ENCODE peak calls at places on chromosomes 16 and 17, in eight cellular contexts. One of them, this sample, is unnamed.

GRCh38 chr17:58279016-58279671 is 1.6 kb downstream of the MPO start:
- DNase-seq in esophagus squamous epithelium: no peak
- DNase-seq in uterus: peak; percentile 37
- DNase-seq in thoracic aorta: no peak
- DNase-seq in prostate gland: no peak
- DNase-seq in pancreas: no peak
- DNase-seq in Caco-2: no peak
- DNase-seq in mesendoderm: no peak
- DNase-seq in this sample: peak; percentile 38

GRCh38 chr17:17740627-17741237 is 59.5 kb downstream of the RAI1 start:
- DNase-seq in esophagus squamous epithelium: no peak
- DNase-seq in uterus: no peak
- DNase-seq in thoracic aorta: no peak
- DNase-seq in prostate gland: no peak
- DNase-seq in pancreas: no peak
- DNase-seq in Caco-2: no peak
- DNase-seq in mesendoderm: no peak
- DNase-seq in this sample: no peak

GRCh38 chr17:12296120-12296727 is 275.5 kb downstream of the MAP2K4 start:
- DNase-seq in esophagus squamous epithelium: no peak
- DNase-seq in uterus: no peak
- DNase-seq in thoracic aorta: no peak
- DNase-seq in prostate gland: no peak
- DNase-seq in pancreas: no peak
- DNase-seq in Caco-2: no peak
- DNase-seq in mesendoderm: peak; percentile 42
- DNase-seq in this sample: peak; percentile 20

GRCh38 chr16:15466886-15467781 is 32.7 kb downstream of the BMERB1 start:
- DNase-seq in esophagus squamous epithelium: no peak
- DNase-seq in uterus: no peak
- DNase-seq in thoracic aorta: no peak
- DNase-seq in prostate gland: no peak
- DNase-seq in pancreas: no peak
- DNase-seq in Caco-2: no peak
- DNase-seq in mesendoderm: no peak
- DNase-seq in this sample: no peak

GRCh38 chr16:66741971-66742396 is 9.4 kb downstream of the DYNC1LI2 start:
- DNase-seq in esophagus squamous epithelium: no peak
- DNase-seq in uterus: no peak
- DNase-seq in thoracic aorta: no peak
- DNase-seq in prostate gland: no peak
- DNase-seq in pancreas: no peak
- DNase-seq in Caco-2: no peak
- DNase-seq in mesendoderm: no peak
- DNase-seq in this sample: no peak

GRCh38 chr16:54846761-54847160 is 83.9 kb upstream of the IRX5 start:
- DNase-seq in esophagus squamous epithelium: no peak
- DNase-seq in uterus: no peak
- DNase-seq in thoracic aorta: no peak
- DNase-seq in prostate gland: peak; percentile 26
- DNase-seq in pancreas: no peak
- DNase-seq in Caco-2: no peak
- DNase-seq in mesendoderm: peak; percentile 4
- DNase-seq in this sample: no peak

GRCh38 chr16:11379420-11379819 is 34.2 kb downstream of the RMI2 start:
- DNase-seq in esophagus squamous epithelium: no peak
- DNase-seq in uterus: no peak
- DNase-seq in thoracic aorta: no peak
- DNase-seq in prostate gland: no peak
- DNase-seq in pancreas: no peak
- DNase-seq in Caco-2: no peak
- DNase-seq in mesendoderm: no peak
- DNase-seq in this sample: no peak

GRCh38 chr17:65783845-65784334 is 222.4 kb upstream of the AXIN2 start:
- DNase-seq in esophagus squamous epithelium: no peak
- DNase-seq in uterus: no peak
- DNase-seq in thoracic aorta: no peak
- DNase-seq in prostate gland: peak; percentile 45
- DNase-seq in pancreas: no peak
- DNase-seq in Caco-2: no peak
- DNase-seq in mesendoderm: no peak
- DNase-seq in this sample: no peak

GRCh38 chr16:48609453-48610023 is 442 bp downstream of the N4BP1 start:
- DNase-seq in esophagus squamous epithelium: no peak
- DNase-seq in uterus: no peak
- DNase-seq in thoracic aorta: no peak
- DNase-seq in prostate gland: peak; percentile 49
- DNase-seq in pancreas: peak; percentile 66
- DNase-seq in Caco-2: peak; percentile 61
- DNase-seq in mesendoderm: peak; percentile 53
- DNase-seq in this sample: peak; percentile 74

GRCh38 chr17:35849469-35850348 is 19.0 kb downstream of the HEATR9 start:
- DNase-seq in esophagus squamous epithelium: no peak
- DNase-seq in uterus: no peak
- DNase-seq in thoracic aorta: no peak
- DNase-seq in prostate gland: peak; percentile 38
- DNase-seq in pancreas: peak; percentile 11
- DNase-seq in Caco-2: peak; percentile 76
- DNase-seq in mesendoderm: peak; percentile 85
- DNase-seq in this sample: no peak

GRCh38 chr17:29566473-29567361 is at the start of gene ABHD15:
- DNase-seq in esophagus squamous epithelium: no peak
- DNase-seq in uterus: peak; percentile 67
- DNase-seq in thoracic aorta: no peak
- DNase-seq in prostate gland: peak; percentile 53
- DNase-seq in pancreas: peak; percentile 71
- DNase-seq in Caco-2: peak; percentile 75
- DNase-seq in mesendoderm: peak; percentile 47
- DNase-seq in this sample: peak; percentile 63

GRCh38 chr17:61520897-61521296 is 68.7 kb downstream of the TBX4 start:
- DNase-seq in esophagus squamous epithelium: no peak
- DNase-seq in uterus: no peak
- DNase-seq in thoracic aorta: no peak
- DNase-seq in prostate gland: no peak
- DNase-seq in pancreas: no peak
- DNase-seq in Caco-2: no peak
- DNase-seq in mesendoderm: no peak
- DNase-seq in this sample: no peak

GRCh38 chr16:970766-971581 is at the start of gene LMF1:
- DNase-seq in esophagus squamous epithelium: peak; percentile 56
- DNase-seq in uterus: peak; percentile 94
- DNase-seq in thoracic aorta: peak; percentile 72
- DNase-seq in prostate gland: peak; percentile 93
- DNase-seq in pancreas: peak; percentile 92
- DNase-seq in Caco-2: peak; percentile 88
- DNase-seq in mesendoderm: peak; percentile 92
- DNase-seq in this sample: peak; percentile 93

GRCh38 chr16:89410794-89411309 is 79.5 kb downstream of the ANKRD11 start:
- DNase-seq in esophagus squamous epithelium: no peak
- DNase-seq in uterus: no peak
- DNase-seq in thoracic aorta: peak; percentile 31
- DNase-seq in prostate gland: peak; percentile 91
- DNase-seq in pancreas: peak; percentile 96
- DNase-seq in Caco-2: no peak
- DNase-seq in mesendoderm: no peak
- DNase-seq in this sample: peak; percentile 55

GRCh38 chr17:53649201-53649600 is 173.5 kb upstream of the KIF2B start:
- DNase-seq in esophagus squamous epithelium: no peak
- DNase-seq in uterus: no peak
- DNase-seq in thoracic aorta: no peak
- DNase-seq in prostate gland: no peak
- DNase-seq in pancreas: no peak
- DNase-seq in Caco-2: no peak
- DNase-seq in mesendoderm: no peak
- DNase-seq in this sample: no peak

GRCh38 chr16:70738083-70738977 is 52.5 kb upstream of the MTSS2 start:
- DNase-seq in esophagus squamous epithelium: no peak
- DNase-seq in uterus: peak; percentile 71
- DNase-seq in thoracic aorta: no peak
- DNase-seq in prostate gland: peak; percentile 70
- DNase-seq in pancreas: no peak
- DNase-seq in Caco-2: no peak
- DNase-seq in mesendoderm: peak; percentile 80
- DNase-seq in this sample: peak; percentile 69

GRCh38 chr16:66366433-66367299 is at the start of gene CDH5:
- DNase-seq in esophagus squamous epithelium: no peak
- DNase-seq in uterus: peak; percentile 62
- DNase-seq in thoracic aorta: no peak
- DNase-seq in prostate gland: peak; percentile 10
- DNase-seq in pancreas: no peak
- DNase-seq in Caco-2: no peak
- DNase-seq in mesendoderm: no peak
- DNase-seq in this sample: peak; percentile 77

DNA sequence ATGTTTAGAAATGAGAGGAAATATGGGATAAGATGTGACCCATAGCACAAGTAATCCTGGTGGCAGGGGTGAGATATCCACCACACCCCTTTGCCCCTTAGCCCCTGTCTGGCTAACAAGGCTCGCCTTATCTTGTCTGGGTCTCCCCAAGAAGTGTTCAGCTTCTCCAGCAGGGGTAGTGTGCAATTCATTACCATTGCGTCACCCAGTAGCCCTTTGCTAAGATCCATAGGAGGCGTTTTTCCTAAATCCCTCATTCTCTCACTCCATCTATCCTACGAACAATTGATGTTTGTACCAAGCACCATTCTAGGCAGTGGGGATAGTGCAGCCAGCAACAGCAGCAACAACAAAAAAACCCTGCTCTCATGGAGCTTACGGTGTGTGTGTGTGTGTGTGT is 30.8 kb downstream of the CCDC42 start:
- DNase-seq in esophagus squamous epithelium: no peak
- DNase-seq in uterus: no peak
- DNase-seq in thoracic aorta: no peak
- DNase-seq in prostate gland: no peak
- DNase-seq in pancreas: no peak
- DNase-seq in Caco-2: no peak
- DNase-seq in mesendoderm: no peak
- DNase-seq in this sample: no peak
- H3K27me3 ChIP-seq in esophagus squamous epithelium: no peaks in the 10 kb centered on the region
- H3K27me3 ChIP-seq in uterus: no peaks in the 10 kb centered on the region
- H3K27me3 ChIP-seq in thoracic aorta: no peaks in the 10 kb centered on the region
- H3K27me3 ChIP-seq in prostate gland: no peaks in the 10 kb centered on the region
- H3K27me3 ChIP-seq in pancreas: no peaks in the 10 kb centered on the region
- H3K27me3 ChIP-seq in Caco-2: no peaks in the 10 kb centered on the region
- H3K27me3 ChIP-seq in mesendoderm: no peaks in the 10 kb centered on the region
- H3K27me3 ChIP-seq in this sample: no peaks in the 10 kb centered on the region

DNA sequence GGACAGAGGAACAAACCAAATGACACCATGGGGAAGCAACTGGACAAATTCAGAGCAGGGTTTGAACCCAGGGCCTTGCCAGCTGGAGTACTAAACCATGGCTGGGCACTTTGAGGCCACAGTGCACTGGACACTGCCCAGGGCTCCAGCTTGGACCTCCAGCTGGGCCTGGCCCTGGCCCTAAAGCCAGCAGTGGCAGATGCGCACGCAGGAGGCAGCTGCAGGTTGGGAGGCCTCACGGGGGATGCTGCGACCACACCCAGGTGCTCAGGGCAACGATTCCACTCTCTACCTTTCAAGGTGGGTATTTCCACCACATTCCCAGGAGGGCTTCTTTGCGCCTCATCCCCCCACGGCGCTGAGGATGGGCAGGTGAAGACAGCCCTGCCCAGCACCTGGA is 28.9 kb downstream of the WNT3 start:
- DNase-seq in esophagus squamous epithelium: no peak
- DNase-seq in uterus: no peak
- DNase-seq in thoracic aorta: no peak
- DNase-seq in prostate gland: no peak
- DNase-seq in pancreas: no peak
- DNase-seq in Caco-2: no peak
- DNase-seq in mesendoderm: no peak
- DNase-seq in this sample: no peak
- H3K27me3 ChIP-seq in esophagus squamous epithelium: no peaks in the 10 kb centered on the region
- H3K27me3 ChIP-seq in uterus: no peaks in the 10 kb centered on the region
- H3K27me3 ChIP-seq in thoracic aorta: no peaks in the 10 kb centered on the region
- H3K27me3 ChIP-seq in prostate gland: no peaks in the 10 kb centered on the region
- H3K27me3 ChIP-seq in pancreas: no peaks in the 10 kb centered on the region
- H3K27me3 ChIP-seq in Caco-2: no peaks in the 10 kb centered on the region
- H3K27me3 ChIP-seq in mesendoderm: no peaks in the 10 kb centered on the region
- H3K27me3 ChIP-seq in this sample: peaks cover 75% of the 10 kb centered on the region

DNA sequence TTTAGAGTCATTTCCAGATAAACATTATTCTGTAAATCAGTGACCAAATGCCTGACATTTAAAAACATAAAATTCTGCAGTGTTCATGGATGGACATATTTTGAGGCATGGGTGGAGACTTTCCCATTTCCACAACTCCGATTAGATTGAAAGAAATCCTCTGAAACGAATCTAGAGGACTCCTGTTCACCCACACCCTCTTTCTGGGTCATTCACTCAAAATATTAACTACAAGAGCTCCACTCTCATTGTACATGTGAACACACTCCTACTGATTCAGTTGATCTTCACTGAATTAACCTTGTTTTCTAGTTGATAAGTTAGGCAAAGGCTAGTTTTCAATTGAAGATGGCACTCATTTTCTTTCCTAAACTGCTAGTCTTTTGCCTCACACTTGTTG is 44.1 kb downstream of the GRB7 start:
- DNase-seq in esophagus squamous epithelium: no peak
- DNase-seq in uterus: no peak
- DNase-seq in thoracic aorta: no peak
- DNase-seq in prostate gland: no peak
- DNase-seq in pancreas: no peak
- DNase-seq in Caco-2: no peak
- DNase-seq in mesendoderm: no peak
- DNase-seq in this sample: no peak
- H3K27me3 ChIP-seq in esophagus squamous epithelium: no peaks in the 10 kb centered on the region
- H3K27me3 ChIP-seq in uterus: no peaks in the 10 kb centered on the region
- H3K27me3 ChIP-seq in thoracic aorta: peaks cover 4% of the 10 kb centered on the region
- H3K27me3 ChIP-seq in prostate gland: no peaks in the 10 kb centered on the region
- H3K27me3 ChIP-seq in pancreas: no peaks in the 10 kb centered on the region
- H3K27me3 ChIP-seq in Caco-2: no peaks in the 10 kb centered on the region
- H3K27me3 ChIP-seq in mesendoderm: no peaks in the 10 kb centered on the region
- H3K27me3 ChIP-seq in this sample: peaks cover 87% of the 10 kb centered on the region

GRCh38 chr17:7290685-7291084 is 3.8 kb downstream of the YBX2 start:
- DNase-seq in esophagus squamous epithelium: no peak
- DNase-seq in uterus: no peak
- DNase-seq in thoracic aorta: no peak
- DNase-seq in prostate gland: no peak
- DNase-seq in pancreas: no peak
- DNase-seq in Caco-2: no peak
- DNase-seq in mesendoderm: no peak
- DNase-seq in this sample: no peak

GRCh38 chr17:7292194-7292593 is 2.2 kb downstream of the YBX2 start:
- DNase-seq in esophagus squamous epithelium: no peak
- DNase-seq in uterus: no peak
- DNase-seq in thoracic aorta: no peak
- DNase-seq in prostate gland: no peak
- DNase-seq in pancreas: no peak
- DNase-seq in Caco-2: no peak
- DNase-seq in mesendoderm: no peak
- DNase-seq in this sample: no peak

GRCh38 chr17:7290166-7290565 is 4.3 kb downstream of the YBX2 start:
- DNase-seq in esophagus squamous epithelium: no peak
- DNase-seq in uterus: no peak
- DNase-seq in thoracic aorta: no peak
- DNase-seq in prostate gland: no peak
- DNase-seq in pancreas: no peak
- DNase-seq in Caco-2: no peak
- DNase-seq in mesendoderm: no peak
- DNase-seq in this sample: no peak

GRCh38 chr17:7292729-7293128 is 1.7 kb downstream of the YBX2 start:
- DNase-seq in esophagus squamous epithelium: no peak
- DNase-seq in uterus: no peak
- DNase-seq in thoracic aorta: no peak
- DNase-seq in prostate gland: no peak
- DNase-seq in pancreas: no peak
- DNase-seq in Caco-2: no peak
- DNase-seq in mesendoderm: no peak
- DNase-seq in this sample: no peak

GRCh38 chr17:7289256-7290032 is 5.0 kb downstream of the YBX2 start:
- DNase-seq in esophagus squamous epithelium: no peak
- DNase-seq in uterus: no peak
- DNase-seq in thoracic aorta: no peak
- DNase-seq in prostate gland: no peak
- DNase-seq in pancreas: no peak
- DNase-seq in Caco-2: no peak
- DNase-seq in mesendoderm: no peak
- DNase-seq in this sample: no peak
- H3K27me3 ChIP-seq in esophagus squamous epithelium: no peaks in the 10 kb centered on the region
- H3K27me3 ChIP-seq in uterus: peaks cover 6% of the 10 kb centered on the region
- H3K27me3 ChIP-seq in thoracic aorta: peaks cover 5% of the 10 kb centered on the region
- H3K27me3 ChIP-seq in prostate gland: no peaks in the 10 kb centered on the region
- H3K27me3 ChIP-seq in pancreas: no peaks in the 10 kb centered on the region
- H3K27me3 ChIP-seq in Caco-2: no peaks in the 10 kb centered on the region
- H3K27me3 ChIP-seq in mesendoderm: no peaks in the 10 kb centered on the region
- H3K27me3 ChIP-seq in this sample: peaks cover 71% of the 10 kb centered on the region